ENCODE peak calls at places on chromosomes 5 and 9, in six cellular contexts. One of them, this sample, is unnamed.

GRCh38 chr9:14485366-14485765 is 171.4 kb upstream of the NFIB start:
- DNase-seq in EL: peak; percentile 33
- DNase-seq in activated CD4-positive, alpha-beta T cell treated with anti-CD3 and anti-CD28 coated beads, Interleukin-2, amount 10 ng/mL, durations not matched to agents 7 days and 5 days: no peak
- DNase-seq in choroid plexus epithelial cell: no peak
- DNase-seq in HS-5: peak; percentile 18
- DNase-seq in endodermal cell: no peak
- DNase-seq in this sample: no peak

GRCh38 chr9:32291370-32291769 is 93.1 kb upstream of the ACO1 start:
- DNase-seq in endodermal cell: no peak
- DNase-seq in activated CD4-positive, alpha-beta T cell treated with anti-CD3 and anti-CD28 coated beads, Interleukin-2, amount 10 ng/mL, durations not matched to agents 7 days and 5 days: no peak
- DNase-seq in choroid plexus epithelial cell: no peak
- DNase-seq in EL: no peak
- DNase-seq in HS-5: no peak
- DNase-seq in this sample: no peak

GRCh38 chr5:178376906-178377582 is 144.4 kb upstream of the PHYKPL start:
- DNase-seq in activated CD4-positive, alpha-beta T cell treated with anti-CD3 and anti-CD28 coated beads, Interleukin-2, amount 10 ng/mL, durations not matched to agents 7 days and 5 days: no peak
- DNase-seq in HS-5: no peak
- DNase-seq in endodermal cell: no peak
- DNase-seq in choroid plexus epithelial cell: no peak
- DNase-seq in EL: no peak
- DNase-seq in this sample: no peak

GRCh38 chr5:92421937-92422336 is 1038.8 kb upstream of the ARRDC3 start:
- DNase-seq in activated CD4-positive, alpha-beta T cell treated with anti-CD3 and anti-CD28 coated beads, Interleukin-2, amount 10 ng/mL, durations not matched to agents 7 days and 5 days: no peak
- DNase-seq in endodermal cell: no peak
- DNase-seq in EL: no peak
- DNase-seq in HS-5: no peak
- DNase-seq in choroid plexus epithelial cell: peak; percentile 10
- DNase-seq in this sample: peak; percentile 10

GRCh38 chr9:83623634-83623991 is 670 bp downstream of the IDNK start:
- DNase-seq in endodermal cell: no peak
- DNase-seq in EL: no peak
- DNase-seq in activated CD4-positive, alpha-beta T cell treated with anti-CD3 and anti-CD28 coated beads, Interleukin-2, amount 10 ng/mL, durations not matched to agents 7 days and 5 days: no peak
- DNase-seq in HS-5: no peak
- DNase-seq in choroid plexus epithelial cell: no peak
- DNase-seq in this sample: no peak

GRCh38 chr9:128526729-128527128 is 22.2 kb downstream of the GLE1 start:
- DNase-seq in choroid plexus epithelial cell: no peak
- DNase-seq in endodermal cell: no peak
- DNase-seq in EL: no peak
- DNase-seq in HS-5: no peak
- DNase-seq in activated CD4-positive, alpha-beta T cell treated with anti-CD3 and anti-CD28 coated beads, Interleukin-2, amount 10 ng/mL, durations not matched to agents 7 days and 5 days: no peak
- DNase-seq in this sample: no peak

GRCh38 chr5:646396-647201 is 34.5 kb downstream of the CEP72 start:
- DNase-seq in endodermal cell: no peak
- DNase-seq in HS-5: no peak
- DNase-seq in choroid plexus epithelial cell: no peak
- DNase-seq in EL: no peak
- DNase-seq in activated CD4-positive, alpha-beta T cell treated with anti-CD3 and anti-CD28 coated beads, Interleukin-2, amount 10 ng/mL, durations not matched to agents 7 days and 5 days: no peak
- DNase-seq in this sample: no peak

GRCh38 chr5:160604484-160604883 is 182.8 kb downstream of the PTTG1 start:
- DNase-seq in activated CD4-positive, alpha-beta T cell treated with anti-CD3 and anti-CD28 coated beads, Interleukin-2, amount 10 ng/mL, durations not matched to agents 7 days and 5 days: no peak
- DNase-seq in endodermal cell: no peak
- DNase-seq in HS-5: no peak
- DNase-seq in EL: no peak
- DNase-seq in choroid plexus epithelial cell: no peak
- DNase-seq in this sample: no peak

GRCh38 chr9:96567203-96567700 is 52.4 kb downstream of the CDC14B start:
- DNase-seq in endodermal cell: no peak
- DNase-seq in HS-5: no peak
- DNase-seq in choroid plexus epithelial cell: peak; percentile 35
- DNase-seq in EL: no peak
- DNase-seq in activated CD4-positive, alpha-beta T cell treated with anti-CD3 and anti-CD28 coated beads, Interleukin-2, amount 10 ng/mL, durations not matched to agents 7 days and 5 days: no peak
- DNase-seq in this sample: peak; percentile 47

GRCh38 chr5:67246546-67246945 is 49.9 kb upstream of the CD180 start:
- DNase-seq in choroid plexus epithelial cell: no peak
- DNase-seq in HS-5: no peak
- DNase-seq in EL: no peak
- DNase-seq in endodermal cell: no peak
- DNase-seq in activated CD4-positive, alpha-beta T cell treated with anti-CD3 and anti-CD28 coated beads, Interleukin-2, amount 10 ng/mL, durations not matched to agents 7 days and 5 days: no peak
- DNase-seq in this sample: peak; percentile 24

GRCh38 chr9:132481467-132481866 is 71.5 kb downstream of the CFAP77 start:
- DNase-seq in endodermal cell: no peak
- DNase-seq in activated CD4-positive, alpha-beta T cell treated with anti-CD3 and anti-CD28 coated beads, Interleukin-2, amount 10 ng/mL, durations not matched to agents 7 days and 5 days: no peak
- DNase-seq in HS-5: no peak
- DNase-seq in EL: no peak
- DNase-seq in choroid plexus epithelial cell: no peak
- DNase-seq in this sample: no peak

GRCh38 chr9:90556897-90557296 is 85.7 kb downstream of the DIRAS2 start:
- DNase-seq in endodermal cell: no peak
- DNase-seq in EL: no peak
- DNase-seq in choroid plexus epithelial cell: no peak
- DNase-seq in HS-5: no peak
- DNase-seq in activated CD4-positive, alpha-beta T cell treated with anti-CD3 and anti-CD28 coated beads, Interleukin-2, amount 10 ng/mL, durations not matched to agents 7 days and 5 days: no peak
- DNase-seq in this sample: no peak

GRCh38 chr5:143488372-143488771 is 84.9 kb upstream of the NR3C1 start:
- DNase-seq in EL: no peak
- DNase-seq in endodermal cell: no peak
- DNase-seq in activated CD4-positive, alpha-beta T cell treated with anti-CD3 and anti-CD28 coated beads, Interleukin-2, amount 10 ng/mL, durations not matched to agents 7 days and 5 days: no peak
- DNase-seq in HS-5: no peak
- DNase-seq in choroid plexus epithelial cell: no peak
- DNase-seq in this sample: no peak

GRCh38 chr5:106454651-106455415 is 1215.9 kb downstream of the EFNA5 start:
- DNase-seq in choroid plexus epithelial cell: peak; percentile 84
- DNase-seq in endodermal cell: peak; percentile 78
- DNase-seq in EL: peak; percentile 1
- DNase-seq in HS-5: peak; percentile 41
- DNase-seq in activated CD4-positive, alpha-beta T cell treated with anti-CD3 and anti-CD28 coated beads, Interleukin-2, amount 10 ng/mL, durations not matched to agents 7 days and 5 days: no peak
- DNase-seq in this sample: peak; percentile 59

GRCh38 chr5:155189981-155190380 is 176.4 kb downstream of the KIF4B start:
- DNase-seq in endodermal cell: no peak
- DNase-seq in EL: no peak
- DNase-seq in activated CD4-positive, alpha-beta T cell treated with anti-CD3 and anti-CD28 coated beads, Interleukin-2, amount 10 ng/mL, durations not matched to agents 7 days and 5 days: no peak
- DNase-seq in HS-5: no peak
- DNase-seq in choroid plexus epithelial cell: no peak
- DNase-seq in this sample: no peak

GRCh38 chr9:132175431-132175830 is 13.6 kb downstream of the NTNG2 start:
- DNase-seq in choroid plexus epithelial cell: no peak
- DNase-seq in HS-5: no peak
- DNase-seq in endodermal cell: no peak
- DNase-seq in activated CD4-positive, alpha-beta T cell treated with anti-CD3 and anti-CD28 coated beads, Interleukin-2, amount 10 ng/mL, durations not matched to agents 7 days and 5 days: no peak
- DNase-seq in EL: no peak
- DNase-seq in this sample: peak; percentile 45

GRCh38 chr5:127963931-127964330 is 119.6 kb upstream of the SLC12A2 start:
- DNase-seq in EL: peak; percentile 38
- DNase-seq in HS-5: no peak
- DNase-seq in choroid plexus epithelial cell: peak; percentile 45
- DNase-seq in endodermal cell: no peak
- DNase-seq in activated CD4-positive, alpha-beta T cell treated with anti-CD3 and anti-CD28 coated beads, Interleukin-2, amount 10 ng/mL, durations not matched to agents 7 days and 5 days: no peak
- DNase-seq in this sample: peak; percentile 75

GRCh38 chr9:94269264-94269663 is 10.2 kb downstream of the ZNF169 start:
- DNase-seq in EL: no peak
- DNase-seq in HS-5: no peak
- DNase-seq in activated CD4-positive, alpha-beta T cell treated with anti-CD3 and anti-CD28 coated beads, Interleukin-2, amount 10 ng/mL, durations not matched to agents 7 days and 5 days: no peak
- DNase-seq in endodermal cell: no peak
- DNase-seq in choroid plexus epithelial cell: no peak
- DNase-seq in this sample: no peak

GRCh38 chr9:88978034-88978433 is 13.2 kb upstream of the S1PR3 start:
- DNase-seq in HS-5: no peak
- DNase-seq in choroid plexus epithelial cell: no peak
- DNase-seq in activated CD4-positive, alpha-beta T cell treated with anti-CD3 and anti-CD28 coated beads, Interleukin-2, amount 10 ng/mL, durations not matched to agents 7 days and 5 days: no peak
- DNase-seq in endodermal cell: peak; percentile 38
- DNase-seq in EL: no peak
- DNase-seq in this sample: no peak

GRCh38 chr9:125397736-125398135 is 136.1 kb downstream of the GAPVD1 start:
- DNase-seq in EL: no peak
- DNase-seq in endodermal cell: no peak
- DNase-seq in activated CD4-positive, alpha-beta T cell treated with anti-CD3 and anti-CD28 coated beads, Interleukin-2, amount 10 ng/mL, durations not matched to agents 7 days and 5 days: no peak
- DNase-seq in choroid plexus epithelial cell: no peak
- DNase-seq in HS-5: no peak
- DNase-seq in this sample: no peak

GRCh38 chr5:139385061-139385889 is 2.2 kb upstream of the SLC23A1 start:
- DNase-seq in EL: no peak
- DNase-seq in activated CD4-positive, alpha-beta T cell treated with anti-CD3 and anti-CD28 coated beads, Interleukin-2, amount 10 ng/mL, durations not matched to agents 7 days and 5 days: peak; percentile 56
- DNase-seq in endodermal cell: peak; percentile 45
- DNase-seq in choroid plexus epithelial cell: no peak
- DNase-seq in HS-5: no peak
- DNase-seq in this sample: peak; percentile 34

GRCh38 chr9:88775559-88775958 is 215.7 kb upstream of the S1PR3 start:
- DNase-seq in HS-5: no peak
- DNase-seq in EL: peak; percentile 53
- DNase-seq in choroid plexus epithelial cell: peak; percentile 63
- DNase-seq in activated CD4-positive, alpha-beta T cell treated with anti-CD3 and anti-CD28 coated beads, Interleukin-2, amount 10 ng/mL, durations not matched to agents 7 days and 5 days: no peak
- DNase-seq in endodermal cell: no peak
- DNase-seq in this sample: peak; percentile 43

GRCh38 chr9:133727876-133728441 is 10.2 kb downstream of the SARDH start:
- DNase-seq in activated CD4-positive, alpha-beta T cell treated with anti-CD3 and anti-CD28 coated beads, Interleukin-2, amount 10 ng/mL, durations not matched to agents 7 days and 5 days: no peak
- DNase-seq in HS-5: no peak
- DNase-seq in choroid plexus epithelial cell: no peak
- DNase-seq in endodermal cell: peak; percentile 46
- DNase-seq in EL: no peak
- DNase-seq in this sample: no peak

GRCh38 chr9:34600908-34601307 is 11.0 kb downstream of the RPP25L start:
- DNase-seq in endodermal cell: no peak
- DNase-seq in activated CD4-positive, alpha-beta T cell treated with anti-CD3 and anti-CD28 coated beads, Interleukin-2, amount 10 ng/mL, durations not matched to agents 7 days and 5 days: no peak
- DNase-seq in EL: no peak
- DNase-seq in HS-5: no peak
- DNase-seq in choroid plexus epithelial cell: no peak
- DNase-seq in this sample: no peak

GRCh38 chr5:53031695-53032096 is 42.5 kb downstream of the ITGA2 start:
- DNase-seq in HS-5: peak; percentile 81
- DNase-seq in choroid plexus epithelial cell: peak; percentile 95
- DNase-seq in endodermal cell: no peak
- DNase-seq in activated CD4-positive, alpha-beta T cell treated with anti-CD3 and anti-CD28 coated beads, Interleukin-2, amount 10 ng/mL, durations not matched to agents 7 days and 5 days: peak; percentile 60
- DNase-seq in EL: peak; percentile 89
- DNase-seq in this sample: peak; percentile 81

GRCh38 chr5:143213851-143214363 is 189.6 kb downstream of the NR3C1 start:
- DNase-seq in activated CD4-positive, alpha-beta T cell treated with anti-CD3 and anti-CD28 coated beads, Interleukin-2, amount 10 ng/mL, durations not matched to agents 7 days and 5 days: no peak
- DNase-seq in choroid plexus epithelial cell: peak; percentile 69
- DNase-seq in endodermal cell: no peak
- DNase-seq in EL: no peak
- DNase-seq in HS-5: no peak
- DNase-seq in this sample: no peak

GRCh38 chr5:68149189-68149588 is 66.4 kb upstream of the PIK3R1 start:
- DNase-seq in HS-5: no peak
- DNase-seq in choroid plexus epithelial cell: peak; percentile 54
- DNase-seq in endodermal cell: no peak
- DNase-seq in EL: no peak
- DNase-seq in activated CD4-positive, alpha-beta T cell treated with anti-CD3 and anti-CD28 coated beads, Interleukin-2, amount 10 ng/mL, durations not matched to agents 7 days and 5 days: no peak
- DNase-seq in this sample: peak; percentile 49

GRCh38 chr9:137339606-137340462 is 37.8 kb upstream of the NRARP start:
- DNase-seq in choroid plexus epithelial cell: peak; percentile 89
- DNase-seq in HS-5: no peak
- DNase-seq in EL: no peak
- DNase-seq in endodermal cell: no peak
- DNase-seq in activated CD4-positive, alpha-beta T cell treated with anti-CD3 and anti-CD28 coated beads, Interleukin-2, amount 10 ng/mL, durations not matched to agents 7 days and 5 days: no peak
- DNase-seq in this sample: peak; percentile 15

GRCh38 chr9:124723352-124723751 is 47.8 kb downstream of the NR6A1 start:
- DNase-seq in EL: no peak
- DNase-seq in endodermal cell: no peak
- DNase-seq in HS-5: no peak
- DNase-seq in activated CD4-positive, alpha-beta T cell treated with anti-CD3 and anti-CD28 coated beads, Interleukin-2, amount 10 ng/mL, durations not matched to agents 7 days and 5 days: no peak
- DNase-seq in choroid plexus epithelial cell: no peak
- DNase-seq in this sample: no peak

GRCh38 chr5:141992349-141992963 is 20.4 kb downstream of the GNPDA1 start:
- DNase-seq in HS-5: no peak
- DNase-seq in EL: peak; percentile 64
- DNase-seq in choroid plexus epithelial cell: peak; percentile 78
- DNase-seq in endodermal cell: peak; percentile 88
- DNase-seq in activated CD4-positive, alpha-beta T cell treated with anti-CD3 and anti-CD28 coated beads, Interleukin-2, amount 10 ng/mL, durations not matched to agents 7 days and 5 days: peak; percentile 86
- DNase-seq in this sample: peak; percentile 38

GRCh38 chr5:74412064-74412463 is 228.5 kb downstream of the ENC1 start:
- DNase-seq in HS-5: no peak
- DNase-seq in endodermal cell: peak; percentile 76
- DNase-seq in activated CD4-positive, alpha-beta T cell treated with anti-CD3 and anti-CD28 coated beads, Interleukin-2, amount 10 ng/mL, durations not matched to agents 7 days and 5 days: no peak
- DNase-seq in choroid plexus epithelial cell: no peak
- DNase-seq in EL: no peak
- DNase-seq in this sample: no peak

This sample was measured in foreskin fibroblast.